ENCODE peak calls at places on chromosome 6, in five cellular contexts. F is GM19239, S is activated gamma-delta T cell, A is GM04504, M is cardiac fibroblast. B is an unnamed sample.

GRCh38 chr6:38110407-38111025 is 291.0 kb downstream of the ZFAND3 start:
- DNase-seq in F (no peak), S (no peak), A (no peak), M (peak), B (no peak)

GRCh38 chr6:68114648-68115047 is 520.4 kb upstream of the ADGRB3 start:
- DNase-seq in F (no peak), S (no peak), A (no peak), M (no peak), B (no peak)

GRCh38 chr6:14889172-14889571 is 356.7 kb upstream of the JARID2 start:
- DNase-seq in F (no peak), S (no peak), A (no peak), M (peak), B (no peak)

GRCh38 chr6:159117541-159117940 is 51.7 kb upstream of the FNDC1 start:
- DNase-seq in F (no peak), S (no peak), A (no peak), M (no peak), B (no peak)

GRCh38 chr6:16344756-16345155 is 106.4 kb downstream of the GMPR start:
- DNase-seq in F (no peak), S (no peak), A (peak), M (peak), B (no peak)

GRCh38 chr6:41638002-41638800 is at the start of gene MDFI:
- DNase-seq in F (no peak), S (no peak), A (no peak), M (peak), B (no peak)

GRCh38 chr6:41712651-41713103 is 22.7 kb downstream of the TFEB start:
- DNase-seq in F (no peak), S (no peak), A (no peak), M (peak), B (no peak)

GRCh38 chr6:35478259-35478658 is 10.1 kb downstream of the RPL10A start:
- DNase-seq in F (no peak), S (no peak), A (no peak), M (no peak), B (no peak)

GRCh38 chr6:81636930-81637568 is 115.4 kb downstream of the TENT5A start:
- DNase-seq in F (no peak), S (no peak), A (no peak), M (no peak), B (no peak)

GRCh38 chr6:124882580-124883393 is 79.5 kb upstream of the RNF217 start:
- DNase-seq in F (no peak), S (no peak), A (peak), M (peak), B (peak)